ENCODE peak calls at places on chromosomes 6 and 20, in six cellular contexts. H is adrenal gland, D is SJSA1, X is heart left ventricle, A is A549, O is fibroblast of lung. S is an unnamed sample.

GRCh38 chr20:49846206-49846807 is 33.7 kb downstream of the SLC9A8 start:
- DNase-seq in X (no peak), O (peak), H (peak), D (no peak), A (peak), S (no peak)

GRCh38 chr6:154302111-154302752 is 54.4 kb downstream of the IPCEF1 start:
- DNase-seq in X (no peak), D (peak), A (no peak), O (peak), H (no peak), S (no peak)

GRCh38 chr20:853406-853996 is 20.0 kb downstream of the FAM110A start:
- DNase-seq in X (no peak), H (no peak), O (no peak), D (no peak), A (no peak), S (no peak)

GRCh38 chr20:8534368-8534767 is 402.3 kb downstream of the PLCB1 start:
- DNase-seq in A (no peak), H (no peak), O (no peak), X (no peak), D (no peak), S (no peak)

GRCh38 chr6:159745081-159745480 is 16.8 kb upstream of the ACAT2 start:
- DNase-seq in D (no peak), H (no peak), O (no peak), X (no peak), A (no peak), S (no peak)

GRCh38 chr6:134667106-134667505 is 282.8 kb downstream of the ALDH8A1 start:
- DNase-seq in A (no peak), H (no peak), X (no peak), D (no peak), O (peak), S (no peak)

GRCh38 chr6:125944434-125944816 is 12.1 kb upstream of the HINT3 start:
- DNase-seq in A (peak), X (peak), D (no peak), O (peak), H (peak), S (peak)

GRCh38 chr6:28719275-28719940 is 193.7 kb downstream of the GPX5 start:
- DNase-seq in D (peak), A (peak), X (no peak), H (no peak), O (no peak), S (no peak)

GRCh38 chr20:17611540-17612286 is 41.8 kb downstream of the DSTN start:
- DNase-seq in A (no peak), H (no peak), X (no peak), O (peak), D (peak), S (peak)

GRCh38 chr20:17608701-17609497 is 39.0 kb downstream of the DSTN start:
- DNase-seq in D (no peak), A (no peak), O (no peak), H (no peak), X (no peak), S (no peak)

GRCh38 chr20:17610566-17611289 is 40.9 kb downstream of the DSTN start:
- DNase-seq in H (no peak), O (no peak), A (no peak), D (no peak), X (no peak), S (peak)

GRCh38 chr20:17611290-17611539 is 41.3 kb downstream of the DSTN start:
- DNase-seq in A (peak), X (no peak), D (no peak), H (no peak), O (no peak), S (no peak)

DNA sequence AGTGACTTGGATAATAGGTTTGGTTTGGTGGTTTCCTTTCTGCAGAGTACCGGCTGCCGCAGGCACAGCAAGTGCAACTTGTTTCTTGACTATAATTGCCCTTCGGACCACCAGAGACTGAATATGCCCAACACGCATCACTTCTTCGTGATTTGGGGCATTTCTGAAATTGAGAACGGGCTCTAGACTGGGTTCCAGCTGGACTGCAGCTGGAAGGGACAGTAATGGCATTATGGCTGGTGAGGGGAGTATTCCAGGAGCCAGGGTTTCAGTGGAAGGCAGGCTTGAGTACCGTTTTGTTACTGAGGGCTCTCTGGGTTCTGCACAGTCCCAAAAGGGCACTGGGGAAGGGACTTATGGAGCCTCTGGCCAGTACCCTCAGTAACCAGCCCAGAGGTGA is 40.1 kb downstream of the DSTN start:
- DNase-seq in O (no peak), X (no peak), D (no peak), A (no peak), H (no peak), S (no peak)
- H3K27ac ChIP-seq in O (no peak), X (no peak), D (no peak), A (peak), H (no peak), S (no peak)

DNA sequence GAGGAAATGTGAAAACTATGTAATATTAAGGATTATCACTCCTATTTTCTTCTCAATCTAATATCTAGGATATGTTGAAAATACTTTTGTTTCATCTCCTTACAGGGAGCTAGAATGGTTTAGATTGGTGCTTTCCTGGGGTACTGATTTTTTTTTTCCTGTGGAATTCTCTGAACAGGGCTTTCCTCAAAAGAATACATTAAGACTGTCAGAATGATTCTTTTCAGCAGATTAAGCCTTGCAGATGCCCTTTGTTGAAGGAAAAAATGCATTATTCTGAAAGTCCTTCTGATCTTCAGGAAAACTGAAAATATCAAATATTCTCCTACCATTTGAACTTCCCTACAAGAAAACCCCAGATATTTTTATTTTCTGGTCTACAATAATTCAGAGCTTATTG is 178.9 kb downstream of the SOX4 start:
- DNase-seq in H (no peak), X (no peak), A (no peak), D (no peak), O (no peak), S (no peak)
- H3K27ac ChIP-seq in H (no peak), X (no peak), A (no peak), D (no peak), O (no peak), S (no peak)

DNA sequence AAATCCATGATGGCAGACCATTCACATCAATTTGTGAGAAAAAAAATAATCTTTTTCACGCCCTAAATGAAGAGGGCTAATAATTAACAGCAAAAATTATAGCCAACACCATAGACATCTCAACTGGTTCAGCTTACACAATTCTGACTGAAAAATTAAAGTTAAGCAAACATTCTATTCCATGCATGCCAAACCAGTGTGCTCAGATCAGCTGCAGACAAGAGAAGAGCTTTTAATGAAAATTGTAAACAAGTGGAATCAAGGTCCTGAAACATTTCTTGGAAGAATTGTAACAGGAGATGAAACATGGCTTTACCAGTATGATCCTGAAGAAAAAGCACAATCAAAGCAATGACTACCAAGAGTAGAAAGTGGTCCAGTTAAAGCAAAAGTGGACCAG is 710.4 kb downstream of the EPHA7 start:
- DNase-seq in O (no peak), H (no peak), X (no peak), A (no peak), D (no peak), S (no peak)
- H3K27ac ChIP-seq in O (no peak), H (no peak), X (no peak), A (no peak), D (no peak), S (no peak)

GRCh38 chr20:16005612-16006493 is 567.4 kb downstream of the KIF16B start:
- DNase-seq in D (no peak), A (no peak), O (no peak), X (no peak), H (no peak), S (no peak)
- H3K27ac ChIP-seq in D (no peak), A (no peak), O (no peak), X (no peak), H (no peak), S (no peak)

DNA sequence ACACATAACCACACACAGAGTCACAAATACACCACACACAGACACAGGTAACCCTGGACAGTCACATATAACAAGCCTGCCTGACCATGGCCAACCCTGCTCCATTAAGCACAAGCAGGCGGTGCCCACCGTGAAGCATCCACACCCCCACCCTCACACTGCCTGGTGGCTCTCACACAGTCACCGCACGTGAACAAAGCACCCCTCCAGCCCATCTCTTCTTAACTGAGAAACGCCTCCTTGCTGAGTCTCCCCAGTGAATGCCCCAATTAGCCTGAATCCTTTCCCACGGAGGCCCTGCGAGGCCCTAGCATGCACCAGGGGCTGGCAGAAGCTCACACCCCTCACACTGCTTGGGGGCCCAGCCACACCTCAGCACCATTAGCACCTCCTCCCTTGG is 72.4 kb downstream of the GRM4 start:
- DNase-seq in D (no peak), X (no peak), H (no peak), A (no peak), O (no peak), S (no peak)
- H3K27ac ChIP-seq in D (no peak), X (no peak), H (no peak), A (no peak), O (no peak), S (no peak)

DNA sequence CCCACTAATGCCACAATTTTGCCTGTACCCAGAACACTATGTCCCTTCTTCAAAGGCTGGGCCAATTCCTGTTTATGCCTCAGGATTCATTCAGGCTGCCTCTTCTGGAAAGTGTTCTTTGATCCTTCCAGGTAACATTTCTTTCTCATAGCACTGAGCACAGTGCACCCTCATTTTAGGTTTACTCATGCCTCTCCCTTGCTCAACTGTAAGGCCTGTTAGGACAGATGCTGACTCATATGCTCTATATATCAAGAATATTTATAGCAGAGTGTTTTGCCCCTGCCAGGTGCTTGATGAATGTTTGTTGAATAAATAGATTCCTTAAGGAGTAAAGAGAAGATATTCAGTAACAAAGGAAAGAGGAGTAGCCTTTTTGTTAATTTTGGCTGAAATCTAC is 263.9 kb downstream of the PHF3 start:
- DNase-seq in X (no peak), D (no peak), O (peak), H (no peak), A (peak), S (no peak)
- H3K27ac ChIP-seq in X (no peak), D (no peak), O (no peak), H (no peak), A (no peak), S (no peak)

DNA sequence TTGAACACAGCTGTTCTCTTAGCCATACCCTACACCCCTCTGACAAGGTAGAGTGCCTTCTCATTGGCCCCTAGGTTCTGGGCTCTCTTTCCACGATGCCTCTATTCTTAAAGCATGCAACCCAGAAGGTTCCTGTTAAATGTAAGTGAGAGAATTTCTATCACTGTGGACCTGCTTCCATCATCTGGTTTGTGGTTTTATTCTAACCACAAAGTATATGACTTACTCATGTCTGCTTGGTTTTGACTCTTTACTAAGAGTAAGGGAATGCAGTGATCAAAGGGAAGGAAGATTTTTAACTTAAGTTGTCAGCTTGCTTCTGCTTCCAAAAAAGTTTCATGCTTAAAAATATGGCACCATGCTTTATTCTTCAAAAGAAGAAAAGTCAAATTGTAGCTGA is 80.2 kb downstream of the ANKEF1 start:
- DNase-seq in O (peak), X (no peak), H (no peak), A (no peak), D (no peak), S (no peak)
- H3K27ac ChIP-seq in O (peak), X (no peak), H (no peak), A (no peak), D (no peak), S (no peak)

GRCh38 chr6:150172929-150173328 is 30.1 kb downstream of the PPP1R14C start:
- DNase-seq in A (no peak), H (no peak), O (no peak), X (no peak), D (no peak), S (no peak)

GRCh38 chr6:150176659-150177058 is 33.8 kb downstream of the PPP1R14C start:
- DNase-seq in X (no peak), A (no peak), H (no peak), O (no peak), D (no peak), S (no peak)

GRCh38 chr6:150177260-150178246 is 34.7 kb downstream of the PPP1R14C start:
- DNase-seq in D (no peak), A (peak), O (no peak), H (no peak), X (peak), S (peak)

GRCh38 chr6:150176152-150176551 is 33.3 kb downstream of the PPP1R14C start:
- DNase-seq in O (no peak), D (no peak), A (no peak), H (peak), X (peak), S (peak)

DNA sequence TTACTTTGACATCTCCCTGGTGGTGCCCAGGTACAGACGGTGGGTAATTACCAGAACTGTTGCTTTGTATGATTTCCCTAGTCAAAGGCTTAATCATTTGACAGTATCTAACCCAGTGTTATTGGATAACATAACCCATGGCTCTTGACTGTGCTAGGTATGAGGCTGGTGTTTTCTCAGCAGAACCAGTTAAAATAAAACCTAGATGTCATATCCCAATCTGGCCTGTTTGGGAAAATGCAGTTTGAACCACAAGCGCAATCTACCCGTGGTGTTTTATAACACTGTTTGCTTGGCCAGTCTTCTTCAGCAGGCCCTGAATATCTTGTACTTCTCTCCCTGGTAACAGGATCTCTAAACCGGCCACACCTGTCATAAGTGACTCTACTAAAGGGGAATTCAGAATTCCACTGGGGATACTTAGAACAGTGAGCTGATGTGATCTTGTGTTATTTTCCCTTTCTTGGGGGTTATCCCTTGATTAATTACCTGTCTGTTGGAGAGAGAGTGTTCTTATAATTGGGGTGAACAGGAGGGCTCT is 32.8 kb downstream of the PPP1R14C start:
- DNase-seq in H (no peak), A (no peak), X (no peak), O (no peak), D (no peak), S (no peak)
- H3K27ac ChIP-seq in H (no peak), A (no peak), X (peak), O (no peak), D (no peak), S (peak)

GRCh38 chr6:143401636-143402370 is 48.7 kb downstream of the ADAT2 start:
- DNase-seq in O (no peak), D (no peak), H (no peak), X (no peak), A (no peak), S (no peak)
- H3K27ac ChIP-seq in O (no peak), D (no peak), H (no peak), X (no peak), A (peak), S (no peak)

S was measured in right cardiac atrium.